ENCODE peak calls at places on chromosomes 16 and 17, in nine cellular contexts. X is left ventricle myocardium inferior; L is effector memory CD4-positive, alpha-beta T cell; T is endodermal cell; Z is astrocyte; U is A673; N is endothelial cell of umbilical vein; G is tibial artery; D is stomach. K is an unnamed sample.

GRCh38 chr16:73040136-73040535 is 7.8 kb downstream of the ZFHX3 start:
- DNase-seq in X (no peak), L (no peak), T (peak; percentile 83), Z (no peak), U (peak; percentile 51), N (no peak), G (peak; percentile 40), D (no peak), K (no peak)

GRCh38 chr17:36705651-36706436 is 104.5 kb downstream of the MRM1 start:
- DNase-seq in X (no peak), L (peak; percentile 7), T (peak; percentile 93), Z (peak; percentile 7), U (no peak), N (peak; percentile 10), G (no peak), D (peak; percentile 46), K (peak; percentile 20)

GRCh38 chr16:68289621-68290329 is 21.0 kb downstream of the SLC7A6OS start:
- DNase-seq in X (no peak), L (no peak), T (peak; percentile 55), Z (peak; percentile 76), U (peak; percentile 59), N (peak; percentile 76), G (no peak), D (no peak), K (no peak)

GRCh38 chr17:80652751-80653330 is 108.2 kb downstream of the RPTOR start:
- DNase-seq in X (no peak), L (no peak), T (no peak), Z (no peak), U (no peak), N (no peak), G (no peak), D (no peak), K (no peak)

GRCh38 chr17:33948299-33948698 is 306.8 kb upstream of the CCL2 start:
- DNase-seq in X (no peak), L (no peak), T (peak; percentile 42), Z (no peak), U (no peak), N (no peak), G (no peak), D (no peak), K (no peak)

GRCh38 chr17:75941442-75941819 is 589 bp upstream of the FBF1 start:
- DNase-seq in X (no peak), L (no peak), T (peak; percentile 54), Z (no peak), U (no peak), N (no peak), G (no peak), D (no peak), K (no peak)

GRCh38 chr17:35376245-35376644 is 2.8 kb upstream of the SLFN11 start:
- DNase-seq in X (no peak), L (no peak), T (no peak), Z (no peak), U (no peak), N (peak; percentile 55), G (no peak), D (no peak), K (no peak)

GRCh38 chr17:58402047-58402446 is 15.3 kb downstream of the RNF43 start:
- DNase-seq in X (no peak), L (no peak), T (no peak), Z (peak; percentile 90), U (no peak), N (no peak), G (no peak), D (no peak), K (no peak)

GRCh38 chr17:8904686-8905085 is 37.2 kb upstream of the PIK3R6 start:
- DNase-seq in X (no peak), L (no peak), T (peak; percentile 28), Z (no peak), U (no peak), N (no peak), G (no peak), D (no peak), K (no peak)

GRCh38 chr17:36148559-36149295 is 27.7 kb downstream of the TBC1D3B start:
- DNase-seq in X (peak; percentile 65), L (peak; percentile 18), T (peak; percentile 96), Z (peak; percentile 12), U (peak; percentile 56), N (peak; percentile 67), G (peak; percentile 79), D (peak; percentile 70), K (peak; percentile 48)

GRCh38 chr16:49589721-49590120 is 216.1 kb downstream of the C16orf78 start:
- DNase-seq in X (no peak), L (no peak), T (peak; percentile 22), Z (no peak), U (no peak), N (no peak), G (no peak), D (peak; percentile 9), K (no peak)

GRCh38 chr17:7792611-7793010 is 41.4 kb upstream of the KDM6B start:
- DNase-seq in X (no peak), L (no peak), T (no peak), Z (no peak), U (no peak), N (no peak), G (no peak), D (no peak), K (no peak)

GRCh38 chr17:38453951-38454421 is 25.7 kb downstream of the ARHGAP23 start:
- DNase-seq in X (no peak), L (no peak), T (peak; percentile 77), Z (peak; percentile 37), U (peak; percentile 32), N (no peak), G (no peak), D (no peak), K (no peak)

GRCh38 chr17:77363821-77364361 is 223.1 kb downstream of the SEC14L1 start:
- DNase-seq in X (peak; percentile 67), L (no peak), T (peak; percentile 77), Z (peak; percentile 67), U (peak; percentile 56), N (peak; percentile 34), G (peak; percentile 69), D (no peak), K (no peak)

GRCh38 chr17:30468465-30468864 is 8.7 kb upstream of the GOSR1 start:
- DNase-seq in X (no peak), L (no peak), T (no peak), Z (no peak), U (no peak), N (no peak), G (no peak), D (no peak), K (no peak)

GRCh38 chr17:80694992-80695912 is 150.6 kb downstream of the RPTOR start:
- DNase-seq in X (no peak), L (no peak), T (no peak), Z (peak; percentile 16), U (no peak), N (peak; percentile 57), G (no peak), D (no peak), K (no peak)

GRCh38 chr17:40371261-40371929 is 6.9 kb upstream of the GJD3 start:
- DNase-seq in X (no peak), L (no peak), T (peak; percentile 74), Z (no peak), U (no peak), N (no peak), G (no peak), D (no peak), K (no peak)

GRCh38 chr16:20515580-20516179 is 60.5 kb downstream of the ACSM2B start:
- DNase-seq in X (no peak), L (no peak), T (no peak), Z (no peak), U (no peak), N (no peak), G (no peak), D (no peak), K (no peak)
- H3K9me3 ChIP-seq in X (no peaks in the 10 kb centered on the region), L (no peaks in the 10 kb centered on the region), T (peaks cover 27% of the 10 kb centered on the region), Z (no peaks in the 10 kb centered on the region), U (no peaks in the 10 kb centered on the region), N (no peaks in the 10 kb centered on the region), G (no peaks in the 10 kb centered on the region), D (no peaks in the 10 kb centered on the region), K (no peaks in the 10 kb centered on the region)

GRCh38 chr16:3289998-3290673 is 6.8 kb downstream of the ZNF263 start:
- DNase-seq in X (no peak), L (no peak), T (no peak), Z (no peak), U (no peak), N (no peak), G (peak; percentile 38), D (no peak), K (no peak)
- H3K9me3 ChIP-seq in X (peaks cover 100% of the 10 kb centered on the region), L (peaks cover 50% of the 10 kb centered on the region), T (peaks cover 81% of the 10 kb centered on the region), Z (peaks cover 52% of the 10 kb centered on the region), U (peaks cover 74% of the 10 kb centered on the region), N (peaks cover 20% of the 10 kb centered on the region), G (peaks cover 18% of the 10 kb centered on the region), D (peaks cover 79% of the 10 kb centered on the region), K (peaks cover 31% of the 10 kb centered on the region)

DNA sequence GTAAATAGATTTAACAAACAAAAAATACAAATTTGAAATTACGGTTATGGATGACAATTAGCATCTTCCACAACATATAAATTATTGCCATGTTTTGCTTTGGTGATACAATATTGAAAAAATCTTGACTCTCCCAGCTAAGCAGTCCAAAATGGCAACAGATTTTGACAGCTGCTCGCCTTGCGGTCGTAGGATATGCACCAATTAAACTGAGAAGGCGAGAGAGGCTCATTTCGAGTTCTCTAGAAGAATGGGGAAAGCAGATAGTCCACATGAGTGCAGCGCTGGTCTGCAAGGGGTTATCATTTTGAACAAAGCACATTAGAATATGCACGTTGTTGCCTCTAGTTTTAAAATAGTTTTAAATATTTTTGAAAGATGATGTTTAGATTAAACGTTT is 55.3 kb downstream of the AKAP1 start:
- DNase-seq in X (no peak), L (no peak), T (no peak), Z (no peak), U (no peak), N (no peak), G (no peak), D (no peak), K (no peak)
- H3K9me3 ChIP-seq in X (no peaks in the 10 kb centered on the region), L (no peaks in the 10 kb centered on the region), T (no peaks in the 10 kb centered on the region), Z (no peaks in the 10 kb centered on the region), U (no peaks in the 10 kb centered on the region), N (no peaks in the 10 kb centered on the region), G (no peaks in the 10 kb centered on the region), D (no peaks in the 10 kb centered on the region), K (no peaks in the 10 kb centered on the region)

GRCh38 chr17:2621241-2621640 is 27.8 kb downstream of the PAFAH1B1 start:
- DNase-seq in X (no peak), L (no peak), T (no peak), Z (no peak), U (no peak), N (no peak), G (no peak), D (no peak), K (no peak)
- H3K9me3 ChIP-seq in X (no peaks in the 10 kb centered on the region), L (no peaks in the 10 kb centered on the region), T (peaks cover 28% of the 10 kb centered on the region), Z (no peaks in the 10 kb centered on the region), U (no peaks in the 10 kb centered on the region), N (no peaks in the 10 kb centered on the region), G (no peaks in the 10 kb centered on the region), D (no peaks in the 10 kb centered on the region), K (no peaks in the 10 kb centered on the region)

GRCh38 chr16:35186045-35186759 is 1726.8 kb downstream of the TP53TG3F start:
- DNase-seq in X (no peak), L (no peak), T (no peak), Z (no peak), U (no peak), N (no peak), G (no peak), D (no peak), K (no peak)
- H3K9me3 ChIP-seq in X (no peaks in the 10 kb centered on the region), L (peaks cover 4% of the 10 kb centered on the region), T (peaks cover 81% of the 10 kb centered on the region), Z (peaks cover 10% of the 10 kb centered on the region), U (peaks cover 42% of the 10 kb centered on the region), N (peaks cover 6% of the 10 kb centered on the region), G (no peaks in the 10 kb centered on the region), D (peaks cover 24% of the 10 kb centered on the region), K (no peaks in the 10 kb centered on the region)

GRCh38 chr16:31754998-31755615 is 118.5 kb upstream of the ZNF267 start:
- DNase-seq in X (no peak), L (no peak), T (no peak), Z (no peak), U (no peak), N (peak; percentile 3), G (no peak), D (no peak), K (no peak)
- H3K9me3 ChIP-seq in X (peaks cover 96% of the 10 kb centered on the region), L (peaks cover 60% of the 10 kb centered on the region), T (peaks cover 95% of the 10 kb centered on the region), Z (peaks cover 20% of the 10 kb centered on the region), U (peaks cover 84% of the 10 kb centered on the region), N (peaks cover 13% of the 10 kb centered on the region), G (peaks cover 24% of the 10 kb centered on the region), D (peaks cover 90% of the 10 kb centered on the region), K (peaks cover 61% of the 10 kb centered on the region)